ENCODE peak calls at places on chromosome 11, in eight cellular contexts. W is WERI-Rb-1, C is H9, Q is astrocyte of the cerebellum, R is AG04450, B is MCF 10A, P is lower leg skin, O is Calu3. Z is an unnamed sample.
A peak's percentile ranks its signal among the peaks of the same experiment; 100 is the strongest.

GRCh38 chr11:13329670-13330401 is 52.2 kb downstream of the BMAL1 start:
- DNase-seq in W (peak; percentile 52), C (no peak), Q (no peak), R (no peak), B (peak; percentile 62), P (no peak), O (no peak), Z (no peak)

GRCh38 chr11:60871378-60872061 is 4.2 kb downstream of the ZP1 start:
- DNase-seq in W (peak; percentile 2), C (no peak), Q (no peak), R (no peak), B (peak; percentile 44), P (no peak), O (no peak), Z (no peak)

GRCh38 chr11:102882389-102883024 is 7.7 kb upstream of the MMP12 start:
- DNase-seq in W (no peak), C (no peak), Q (no peak), R (no peak), B (no peak), P (no peak), O (no peak), Z (no peak)

GRCh38 chr11:86484164-86484794 is 109.6 kb downstream of the CCDC81 start:
- DNase-seq in W (no peak), C (no peak), Q (peak; percentile 90), R (peak; percentile 96), B (peak; percentile 88), P (peak; percentile 64), O (peak; percentile 62), Z (no peak)

GRCh38 chr11:67202045-67202444 is 64.2 kb upstream of the GRK2 start:
- DNase-seq in W (no peak), C (no peak), Q (no peak), R (no peak), B (no peak), P (no peak), O (no peak), Z (no peak)

GRCh38 chr11:109023029-109023428 is 358.2 kb downstream of the DDX10 start:
- DNase-seq in W (no peak), C (no peak), Q (no peak), R (no peak), B (no peak), P (no peak), O (no peak), Z (no peak)

GRCh38 chr11:61021661-61022212 is 50.3 kb downstream of the CD6 start:
- DNase-seq in W (no peak), C (peak; percentile 88), Q (no peak), R (no peak), B (peak; percentile 46), P (no peak), O (peak; percentile 79), Z (no peak)

GRCh38 chr11:69868871-69869270 is 49.7 kb upstream of the FGF3 start:
- DNase-seq in W (no peak), C (no peak), Q (no peak), R (no peak), B (no peak), P (no peak), O (no peak), Z (no peak)

GRCh38 chr11:8932564-8933180 is at the start of gene C11orf16:
- DNase-seq in W (no peak), C (peak; percentile 67), Q (no peak), R (no peak), B (no peak), P (no peak), O (no peak), Z (no peak)

GRCh38 chr11:35964846-35965245 is 21.0 kb downstream of the LDLRAD3 start:
- DNase-seq in W (no peak), C (no peak), Q (no peak), R (no peak), B (no peak), P (no peak), O (no peak), Z (no peak)

GRCh38 chr11:23359297-23359696 is 499.0 kb upstream of the CCDC179 start:
- DNase-seq in W (no peak), C (no peak), Q (peak; percentile 83), R (peak; percentile 88), B (peak; percentile 0), P (no peak), O (no peak), Z (no peak)

GRCh38 chr11:134757633-134758032 is 345.6 kb upstream of the B3GAT1 start:
- DNase-seq in W (no peak), C (no peak), Q (no peak), R (no peak), B (no peak), P (no peak), O (no peak), Z (no peak)

GRCh38 chr11:118215262-118215661 is 9.5 kb downstream of the JAML start:
- DNase-seq in W (no peak), C (no peak), Q (no peak), R (no peak), B (no peak), P (no peak), O (no peak), Z (no peak)

GRCh38 chr11:124752471-124753100 is 531 bp upstream of the VSIG2 start:
- DNase-seq in W (no peak), C (no peak), Q (no peak), R (no peak), B (no peak), P (no peak), O (no peak), Z (no peak)

GRCh38 chr11:69055598-69056516 is 7.1 kb downstream of the TPCN2 start:
- DNase-seq in W (no peak), C (no peak), Q (no peak), R (no peak), B (no peak), P (peak; percentile 50), O (no peak), Z (no peak)

GRCh38 chr11:59076876-59077571 is 9.1 kb upstream of the GLYATL1B start:
- DNase-seq in W (no peak), C (no peak), Q (no peak), R (no peak), B (no peak), P (no peak), O (no peak), Z (no peak)

GRCh38 chr11:25537393-25537792 is 794.5 kb upstream of the ANO3 start:
- DNase-seq in W (no peak), C (no peak), Q (no peak), R (no peak), B (no peak), P (no peak), O (no peak), Z (no peak)

GRCh38 chr11:22430286-22430685 is 92.1 kb downstream of the SLC17A6 start:
- DNase-seq in W (no peak), C (no peak), Q (no peak), R (no peak), B (no peak), P (no peak), O (no peak), Z (no peak)

DNA sequence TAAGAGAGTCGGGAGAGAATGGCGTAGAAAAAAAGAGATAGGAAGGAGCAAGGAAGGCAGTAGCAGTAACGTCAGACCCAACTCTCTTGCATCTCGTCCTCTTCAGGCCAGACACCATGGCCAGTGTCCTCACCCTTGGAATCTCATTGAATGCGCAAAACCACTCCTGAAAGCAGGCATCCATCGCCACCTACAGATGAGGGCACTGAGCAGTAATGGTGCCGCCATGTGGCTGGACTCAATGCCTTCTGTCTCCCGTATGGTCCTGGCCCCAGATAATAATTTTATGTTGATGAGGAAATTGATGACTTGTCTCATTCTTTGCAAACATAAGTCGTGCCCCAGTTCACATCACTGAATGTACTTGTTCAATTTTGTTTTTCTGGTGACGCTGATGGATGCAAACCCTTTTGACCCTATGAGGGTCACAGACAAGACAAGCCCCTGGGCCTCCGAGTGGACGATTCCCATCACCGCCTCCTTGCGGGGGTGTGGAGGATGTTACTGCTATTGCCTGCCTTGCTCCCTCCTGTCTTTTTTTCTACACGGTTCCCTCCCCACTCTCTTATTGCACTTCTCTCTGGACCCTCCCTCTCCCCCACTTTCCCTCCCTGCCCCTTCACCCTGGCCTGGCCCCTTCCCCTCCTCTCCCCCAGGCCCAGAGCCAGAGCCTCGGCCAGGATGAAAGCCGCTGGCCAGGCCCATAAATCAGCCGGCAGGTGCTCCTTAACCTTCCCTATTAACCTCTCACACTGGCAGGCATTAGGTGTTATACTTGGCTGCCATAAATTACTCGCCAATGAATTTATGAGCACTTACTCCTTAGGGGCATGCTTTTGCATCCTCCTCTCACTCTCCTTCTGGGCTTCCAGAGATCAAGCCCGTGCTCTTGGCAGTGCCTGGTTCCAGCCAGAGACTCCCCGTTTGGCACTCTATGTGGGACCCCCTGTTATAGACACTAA is 18.1 kb upstream of the ALX4 start:
- DNase-seq in W (no peak), C (no peak), Q (no peak), R (no peak), B (no peak), P (no peak), O (no peak), Z (no peak)
- TF ChIP-seq CTCF in W (peak; percentile 48), C (no peak), Q (peak; percentile 7), R (peak; percentile 22), B (no peak), P (no peak), O (no peak), Z (no peak)

GRCh38 chr11:1807628-1807995 is 27.2 kb upstream of the SYT8 start:
- DNase-seq in W (no peak), C (no peak), Q (no peak), R (no peak), B (no peak), P (no peak), O (no peak), Z (no peak)
- TF ChIP-seq CTCF in W (no peak), C (peak; percentile 54), Q (no peak), R (no peak), B (no peak), P (no peak), O (no peak), Z (no peak)

GRCh38 chr11:4881860-4882500 is at the start of gene OR51T1:
- DNase-seq in W (no peak), C (no peak), Q (peak; percentile 56), R (no peak), B (no peak), P (no peak), O (no peak), Z (no peak)

GRCh38 chr11:4886186-4886585 is 4.5 kb downstream of the OR51T1 start:
- DNase-seq in W (no peak), C (no peak), Q (no peak), R (no peak), B (no peak), P (no peak), O (no peak), Z (no peak)

GRCh38 chr11:4881188-4881587 is 512 bp upstream of the OR51T1 start:
- DNase-seq in W (no peak), C (no peak), Q (no peak), R (no peak), B (no peak), P (no peak), O (no peak), Z (no peak)

GRCh38 chr11:4884341-4884740 is 2.6 kb downstream of the OR51T1 start:
- DNase-seq in W (no peak), C (no peak), Q (peak; percentile 75), R (no peak), B (no peak), P (no peak), O (no peak), Z (no peak)

GRCh38 chr11:4882543-4882942 is 843 bp downstream of the OR51T1 start:
- DNase-seq in W (no peak), C (no peak), Q (no peak), R (no peak), B (no peak), P (no peak), O (no peak), Z (no peak)
- TF ChIP-seq CTCF in W (no peak), C (no peak), Q (no peak), R (no peak), B (no peak), P (no peak), O (no peak), Z (no peak)

GRCh38 chr11:112925516-112926310 is 35.5 kb upstream of the NCAM1 start:
- DNase-seq in W (no peak), C (no peak), Q (no peak), R (no peak), B (peak; percentile 68), P (no peak), O (no peak), Z (no peak)
- TF ChIP-seq CTCF in W (no peak), C (no peak), Q (no peak), R (no peak), B (no peak), P (no peak), O (no peak), Z (no peak)

Z was measured in glutamatergic neuron.